ENCODE peak calls at places on chromosomes 5 and 9, in ten cellular contexts. S is brain microvascular endothelial cell; U is fibroblast of mammary gland; P is stomach; I is GM12878; E is GM12865; J is CD8-positive, alpha-beta T cell; K is neural progenitor cell; A is A549; L is ovary. C is an unnamed sample.

GRCh38 chr5:80755634-80756033 is 100.9 kb upstream of the DHFR start:
- DNase-seq in K (peak), I (peak), A (no peak), P (no peak), L (no peak), U (no peak), S (no peak), J (no peak), E (peak), C (no peak)

GRCh38 chr5:74127377-74128338 is 501.7 kb downstream of the ARHGEF28 start:
- DNase-seq in P (no peak), K (peak), E (no peak), J (no peak), A (peak), U (no peak), I (no peak), S (peak), L (no peak), C (peak)

GRCh38 chr5:112049738-112050137 is 292.7 kb upstream of the NREP start:
- DNase-seq in E (no peak), K (no peak), S (no peak), L (no peak), A (no peak), I (no peak), J (no peak), U (no peak), P (no peak), C (no peak)

GRCh38 chr5:159146839-159147238 is 47.1 kb upstream of the EBF1 start:
- DNase-seq in P (no peak), E (no peak), J (no peak), A (no peak), U (no peak), K (no peak), I (no peak), S (no peak), L (no peak), C (no peak)

GRCh38 chr9:3887121-3887797 is 361.5 kb upstream of the RFX3 start:
- DNase-seq in I (no peak), A (no peak), J (no peak), U (no peak), E (no peak), P (no peak), K (no peak), L (no peak), S (no peak), C (no peak)

GRCh38 chr9:106953166-106953565 is 90.2 kb downstream of the ZNF462 start:
- DNase-seq in P (no peak), A (peak), I (no peak), L (no peak), S (peak), E (no peak), J (no peak), K (no peak), U (peak), C (no peak)

GRCh38 chr9:99003308-99003707 is 59.6 kb downstream of the COL15A1 start:
- DNase-seq in I (no peak), A (no peak), L (no peak), J (no peak), P (no peak), U (no peak), E (no peak), K (no peak), S (no peak), C (no peak)

GRCh38 chr9:73742412-73742811 is 590.7 kb downstream of the ANXA1 start:
- DNase-seq in S (no peak), J (no peak), K (no peak), E (no peak), L (no peak), P (no peak), I (no peak), U (no peak), A (no peak), C (no peak)

GRCh38 chr9:86082870-86083269 is 16.5 kb downstream of the GOLM1 start:
- DNase-seq in P (no peak), I (no peak), L (no peak), U (no peak), J (no peak), A (no peak), S (no peak), E (no peak), K (no peak), C (peak)

GRCh38 chr9:129220771-129221170 is 42.7 kb upstream of the IER5L start:
- DNase-seq in K (no peak), U (no peak), S (no peak), P (no peak), J (no peak), E (peak), L (no peak), I (no peak), A (no peak), C (no peak)

GRCh38 chr5:6322163-6322713 is 56.1 kb downstream of the MED10 start:
- DNase-seq in I (no peak), L (no peak), S (no peak), U (no peak), A (no peak), J (no peak), P (no peak), K (no peak), E (no peak), C (no peak)

GRCh38 chr9:21095561-21095960 is 17.8 kb upstream of the IFNB1 start:
- DNase-seq in K (no peak), L (no peak), P (no peak), I (no peak), U (no peak), J (no peak), A (no peak), S (no peak), E (no peak), C (peak)

GRCh38 chr9:3028535-3028934 is 184.6 kb upstream of the PUM3 start:
- DNase-seq in P (no peak), A (no peak), I (no peak), U (no peak), K (no peak), E (no peak), L (no peak), S (no peak), J (no peak), C (no peak)

GRCh38 chr9:112689341-112689740 is 28.6 kb downstream of the INIP start:
- DNase-seq in J (no peak), K (no peak), P (no peak), L (no peak), A (no peak), U (no peak), S (no peak), I (no peak), E (no peak), C (no peak)

GRCh38 chr9:110429453-110429852 is 91.8 kb upstream of the TXNDC8 start:
- DNase-seq in J (no peak), U (peak), S (no peak), L (no peak), P (no peak), K (no peak), I (no peak), E (no peak), A (no peak), C (no peak)

GRCh38 chr5:44332360-44332971 is 56.8 kb downstream of the FGF10 start:
- DNase-seq in P (no peak), S (peak), E (peak), K (peak), U (peak), J (no peak), A (peak), I (no peak), L (no peak), C (peak)

GRCh38 chr9:131735238-131736181 is 4.4 kb downstream of the RAPGEF1 start:
- DNase-seq in E (peak), K (no peak), I (no peak), A (peak), S (peak), L (no peak), U (peak), P (peak), J (no peak), C (no peak)

GRCh38 chr5:114838937-114839336 is 330.8 kb downstream of the TRIM36 start:
- DNase-seq in U (no peak), I (no peak), P (no peak), J (no peak), E (no peak), S (no peak), K (no peak), L (no peak), A (no peak), C (no peak)

GRCh38 chr5:176577312-176578176 is 28.4 kb downstream of the CDHR2 start:
- DNase-seq in S (no peak), A (no peak), K (no peak), I (no peak), J (no peak), P (no peak), E (no peak), U (no peak), L (no peak), C (no peak)

GRCh38 chr9:100160021-100160420 is 61.0 kb downstream of the INVS start:
- DNase-seq in K (no peak), P (no peak), U (no peak), J (no peak), S (peak), A (no peak), E (peak), I (peak), L (no peak), C (no peak)

GRCh38 chr5:2534251-2534650 is 217.2 kb downstream of the IRX2 start:
- DNase-seq in P (no peak), E (no peak), L (no peak), U (no peak), K (no peak), A (no peak), S (no peak), J (no peak), I (no peak), C (no peak)

GRCh38 chr9:8437878-8438277 is 638.3 kb upstream of the DMAC1 start:
- DNase-seq in K (no peak), P (no peak), J (no peak), I (no peak), U (peak), E (no peak), L (no peak), S (no peak), A (no peak), C (peak)

GRCh38 chr9:34185778-34186551 is 7.1 kb downstream of the UBAP1 start:
- DNase-seq in S (peak), K (no peak), L (no peak), J (no peak), U (peak), E (peak), I (peak), P (peak), A (peak), C (peak)

GRCh38 chr9:34190996-34191892 is 12.4 kb downstream of the UBAP1 start:
- DNase-seq in E (no peak), P (no peak), S (no peak), I (no peak), K (peak), U (peak), J (no peak), L (no peak), A (peak), C (peak)

GRCh38 chr9:34187891-34188240 is 9.0 kb downstream of the UBAP1 start:
- DNase-seq in A (no peak), J (no peak), U (no peak), E (no peak), L (no peak), I (no peak), P (no peak), S (no peak), K (no peak), C (peak)
- H3K4me3 ChIP-seq in A (no peak), J (no peak), U (no peak), E (no peak), L (no peak), I (no peak), P (no peak), S (no peak), K (no peak), C (no peak)

DNA sequence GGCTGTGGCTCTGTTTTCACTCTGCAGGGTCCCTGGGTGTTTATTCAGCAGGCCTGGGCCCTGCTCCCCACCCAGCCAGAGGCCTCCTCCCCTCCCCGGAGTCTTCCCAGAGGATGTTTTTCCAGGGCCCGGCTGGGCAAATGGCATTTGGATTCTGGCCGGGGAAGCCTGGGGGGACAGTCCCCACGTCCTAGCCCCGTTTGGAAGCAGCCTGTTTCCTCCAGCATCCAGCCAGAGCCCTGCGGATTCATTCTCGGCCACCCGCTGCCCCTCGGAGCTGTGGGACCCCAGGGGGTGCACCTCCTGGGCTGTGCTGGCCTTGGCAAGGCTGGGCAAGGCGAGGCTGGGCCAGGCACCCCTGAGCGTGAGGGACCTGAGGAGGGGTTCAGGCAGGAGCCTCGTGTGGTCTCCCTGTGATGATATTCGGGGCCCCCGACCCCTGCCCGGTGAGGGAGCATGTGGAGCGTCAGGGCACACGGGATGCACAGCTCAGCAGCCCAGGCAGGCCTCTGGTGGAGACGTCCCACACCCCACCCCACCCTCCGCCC is 48.8 kb upstream of the EGFL7 start:
- DNase-seq in J (no peak), I (no peak), P (no peak), K (no peak), S (no peak), U (no peak), A (no peak), L (no peak), E (no peak), C (no peak)
- TF ChIP-seq CTCF in J (no peak), I (no peak), P (no peak), K (no peak), S (no peak), U (no peak), A (no peak), L (no peak), E (no peak), C (no peak)

GRCh38 chr5:36642089-36642488 is 35.7 kb downstream of the SLC1A3 start:
- DNase-seq in E (no peak), K (no peak), A (no peak), J (no peak), I (no peak), L (no peak), S (no peak), U (no peak), P (no peak), C (no peak)
- H3K4me3 ChIP-seq in E (no peak), K (no peak), A (no peak), J (no peak), I (no peak), L (no peak), S (no peak), U (no peak), P (no peak), C (no peak)

GRCh38 chr5:123117989-123118388 is 28.9 kb downstream of the PRDM6 start:
- DNase-seq in I (no peak), K (no peak), P (no peak), S (no peak), L (no peak), E (no peak), U (no peak), J (no peak), A (no peak), C (no peak)

GRCh38 chr5:123119334-123119986 is 30.4 kb downstream of the PRDM6 start:
- DNase-seq in A (peak), J (no peak), L (peak), U (no peak), E (peak), I (no peak), S (peak), K (peak), P (no peak), C (peak)

GRCh38 chr5:123122273-123122672 is 33.2 kb downstream of the PRDM6 start:
- DNase-seq in I (no peak), L (no peak), K (no peak), E (no peak), P (no peak), J (no peak), A (no peak), U (no peak), S (no peak), C (no peak)

GRCh38 chr5:123116757-123117156 is 27.7 kb downstream of the PRDM6 start:
- DNase-seq in E (no peak), I (no peak), U (no peak), K (peak), J (no peak), L (no peak), S (no peak), A (no peak), P (no peak), C (no peak)

DNA sequence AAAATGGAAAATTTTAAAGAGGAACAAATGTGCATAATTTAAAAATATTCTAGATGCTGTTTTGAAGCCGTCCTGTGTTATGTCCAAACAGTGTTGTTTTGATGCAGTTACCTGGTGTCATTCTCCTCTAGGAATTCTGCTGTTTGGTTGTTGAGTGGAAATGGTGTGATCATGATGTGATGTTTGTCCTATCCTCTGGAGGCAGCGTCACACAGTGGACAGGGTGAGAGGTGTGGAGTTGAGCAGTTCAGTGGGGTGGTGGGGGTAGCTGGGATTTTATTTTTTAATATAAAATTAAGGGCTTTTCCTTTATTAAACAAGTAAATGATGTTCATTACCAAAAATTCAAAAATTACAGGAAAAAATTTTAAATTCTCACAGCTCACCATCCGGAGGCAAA is 31.2 kb downstream of the PRDM6 start:
- DNase-seq in E (no peak), P (no peak), A (peak), I (no peak), K (peak), S (no peak), L (no peak), J (no peak), U (no peak), C (no peak)
- TF ChIP-seq CTCF in E (peak), P (no peak), A (peak), I (no peak), K (peak), S (peak), L (no peak), J (no peak), U (peak), C (peak)

C was measured in fibroblast of the aortic adventitia.